ENCODE peak calls at places on chromosomes 16 and 17, in ten cellular contexts. Q, K, M, V, I, S, O, N, Z and A are unnamed samples.

GRCh38 chr17:67633751-67634191 is 84.0 kb upstream of the NOL11 start:
- DNase-seq in Q (no peak), K (no peak), M (no peak), V (no peak), I (no peak), S (no peak), O (no peak), N (no peak), Z (no peak), A (peak; percentile 59)

GRCh38 chr17:17463821-17464220 is 13.0 kb upstream of the MED9 start:
- DNase-seq in Q (no peak), K (no peak), M (no peak), V (no peak), I (no peak), S (no peak), O (no peak), N (no peak), Z (no peak), A (no peak)

GRCh38 chr16:54931041-54931756 is 534 bp downstream of the IRX5 start:
- DNase-seq in Q (peak; percentile 15), K (peak; percentile 46), M (no peak), V (no peak), I (peak; percentile 21), S (peak; percentile 79), O (no peak), N (peak; percentile 45), Z (no peak), A (no peak)

GRCh38 chr16:54647731-54648221 is 282.9 kb upstream of the IRX5 start:
- DNase-seq in Q (no peak), K (no peak), M (no peak), V (no peak), I (no peak), S (no peak), O (no peak), N (no peak), Z (no peak), A (no peak)

GRCh38 chr17:54992797-54993639 is 24.5 kb downstream of the STXBP4 start:
- DNase-seq in Q (peak; percentile 46), K (no peak), M (peak; percentile 74), V (no peak), I (peak; percentile 14), S (peak; percentile 63), O (no peak), N (peak; percentile 79), Z (no peak), A (peak; percentile 60)

GRCh38 chr17:78993241-78993956 is 13.7 kb upstream of the LGALS3BP start:
- DNase-seq in Q (peak; percentile 83), K (peak; percentile 76), M (no peak), V (peak; percentile 66), I (peak; percentile 48), S (peak; percentile 69), O (no peak), N (peak; percentile 71), Z (peak; percentile 42), A (peak; percentile 56)

GRCh38 chr16:27772093-27772820 is 222.3 kb downstream of the KATNIP start:
- DNase-seq in Q (no peak), K (no peak), M (no peak), V (no peak), I (no peak), S (no peak), O (no peak), N (no peak), Z (no peak), A (no peak)

GRCh38 chr17:83203472-83204221 is 124.2 kb downstream of the METRNL start:
- DNase-seq in Q (no peak), K (no peak), M (no peak), V (no peak), I (no peak), S (no peak), O (no peak), N (no peak), Z (no peak), A (no peak)

GRCh38 chr17:60514053-60514452 is 12.0 kb downstream of the APPBP2 start:
- DNase-seq in Q (no peak), K (no peak), M (no peak), V (no peak), I (no peak), S (no peak), O (no peak), N (no peak), Z (no peak), A (no peak)

GRCh38 chr16:69691980-69692911 is 34.1 kb downstream of the NQO1 start:
- DNase-seq in Q (no peak), K (no peak), M (no peak), V (no peak), I (no peak), S (no peak), O (no peak), N (peak; percentile 22), Z (no peak), A (no peak)

GRCh38 chr16:8868272-8869211 is at the start of gene CARHSP1:
- DNase-seq in Q (peak; percentile 93), K (peak; percentile 81), M (peak; percentile 89), V (peak; percentile 83), I (peak; percentile 94), S (peak; percentile 97), O (peak; percentile 79), N (peak; percentile 90), Z (peak; percentile 61), A (peak; percentile 95)

GRCh38 chr16:87945351-87946042 is 5.7 kb upstream of the BANP start:
- DNase-seq in Q (no peak), K (no peak), M (peak; percentile 93), V (peak; percentile 82), I (peak; percentile 46), S (peak; percentile 46), O (no peak), N (peak; percentile 69), Z (no peak), A (peak; percentile 81)

GRCh38 chr17:28030386-28030785 is 12.1 kb upstream of the NLK start:
- DNase-seq in Q (no peak), K (no peak), M (peak; percentile 75), V (peak; percentile 75), I (no peak), S (no peak), O (no peak), N (no peak), Z (no peak), A (no peak)

GRCh38 chr17:49364119-49364518 is 2.1 kb upstream of the ZNF652 start:
- DNase-seq in Q (no peak), K (no peak), M (no peak), V (peak; percentile 2), I (no peak), S (no peak), O (no peak), N (no peak), Z (no peak), A (no peak)

GRCh38 chr16:19708498-19709205 is 9.4 kb downstream of the KNOP1 start:
- DNase-seq in Q (no peak), K (no peak), M (no peak), V (no peak), I (no peak), S (no peak), O (no peak), N (no peak), Z (no peak), A (no peak)

GRCh38 chr16:85960486-85961046 is 61.6 kb downstream of the IRF8 start:
- DNase-seq in Q (no peak), K (no peak), M (no peak), V (no peak), I (no peak), S (no peak), O (no peak), N (no peak), Z (no peak), A (no peak)

GRCh38 chr17:33120103-33120502 is 128.5 kb downstream of the SPACA3 start:
- DNase-seq in Q (no peak), K (no peak), M (no peak), V (no peak), I (no peak), S (no peak), O (no peak), N (no peak), Z (no peak), A (no peak)

GRCh38 chr17:68821860-68822693 is 133.1 kb downstream of the ABCA8 start:
- DNase-seq in Q (no peak), K (no peak), M (no peak), V (no peak), I (no peak), S (no peak), O (no peak), N (peak; percentile 97), Z (no peak), A (peak; percentile 1)

GRCh38 chr16:49491736-49492089 is 118.1 kb downstream of the C16orf78 start:
- DNase-seq in Q (peak; percentile 21), K (peak; percentile 53), M (no peak), V (peak; percentile 21), I (no peak), S (peak; percentile 70), O (no peak), N (no peak), Z (no peak), A (peak; percentile 19)

GRCh38 chr17:6170349-6170748 is 100.2 kb downstream of the WSCD1 start:
- DNase-seq in Q (no peak), K (no peak), M (peak; percentile 3), V (no peak), I (no peak), S (no peak), O (no peak), N (no peak), Z (no peak), A (no peak)

GRCh38 chr17:63555475-63556156 is 5.3 kb downstream of the DCAF7 start:
- DNase-seq in Q (no peak), K (no peak), M (no peak), V (no peak), I (no peak), S (no peak), O (no peak), N (no peak), Z (no peak), A (no peak)

GRCh38 chr16:12417051-12417818 is 386.5 kb downstream of the CPPED1 start:
- DNase-seq in Q (no peak), K (no peak), M (no peak), V (no peak), I (no peak), S (no peak), O (no peak), N (no peak), Z (no peak), A (no peak)

GRCh38 chr16:22250522-22250921 is 44.4 kb downstream of the EEF2K start:
- DNase-seq in Q (no peak), K (no peak), M (no peak), V (no peak), I (no peak), S (no peak), O (no peak), N (peak; percentile 50), Z (no peak), A (no peak)

GRCh38 chr16:2842340-2843000 is 12.4 kb downstream of the ZG16B start:
- DNase-seq in Q (peak; percentile 96), K (peak; percentile 65), M (no peak), V (peak; percentile 38), I (no peak), S (peak; percentile 69), O (no peak), N (peak; percentile 24), Z (peak; percentile 72), A (no peak)

GRCh38 chr16:31202402-31203385 is at the start of gene PYCARD:
- DNase-seq in Q (no peak), K (peak; percentile 64), M (no peak), V (peak; percentile 34), I (no peak), S (peak; percentile 49), O (no peak), N (peak; percentile 68), Z (no peak), A (peak; percentile 55)

GRCh38 chr16:70746708-70747424 is 54.1 kb downstream of the VAC14 start:
- DNase-seq in Q (no peak), K (no peak), M (no peak), V (peak; percentile 76), I (no peak), S (no peak), O (no peak), N (peak; percentile 93), Z (no peak), A (no peak)